ENCODE peak calls at places on chromosomes 4 and X, in six cellular contexts. One of them, this sample, is unnamed.

GRCh38 chr4:60201052-60201673 is 999.0 kb upstream of the ADGRL3 start:
- DNase-seq in upper lobe of left lung: no peak
- DNase-seq in tibial nerve: peak; percentile 31
- DNase-seq in GM23338: peak; percentile 76
- DNase-seq in cardiac muscle cell: peak; percentile 66
- DNase-seq in mesendoderm: peak; percentile 55
- DNase-seq in this sample: peak; percentile 52

GRCh38 chrX:140608111-140608510 is 101.4 kb upstream of the LINC00632 start:
- DNase-seq in upper lobe of left lung: no peak
- DNase-seq in tibial nerve: no peak
- DNase-seq in GM23338: peak; percentile 35
- DNase-seq in cardiac muscle cell: no peak
- DNase-seq in mesendoderm: peak; percentile 16
- DNase-seq in this sample: peak; percentile 53

GRCh38 chrX:114344756-114345155 is 239.1 kb upstream of the HTR2C start:
- DNase-seq in upper lobe of left lung: no peak
- DNase-seq in tibial nerve: no peak
- DNase-seq in GM23338: peak; percentile 68
- DNase-seq in cardiac muscle cell: peak; percentile 60
- DNase-seq in mesendoderm: peak; percentile 65
- DNase-seq in this sample: peak; percentile 98

GRCh38 chr4:105145059-105145912 is 1.4 kb upstream of the TET2 start:
- DNase-seq in upper lobe of left lung: no peak
- DNase-seq in tibial nerve: no peak
- DNase-seq in GM23338: no peak
- DNase-seq in cardiac muscle cell: no peak
- DNase-seq in mesendoderm: peak; percentile 34
- DNase-seq in this sample: no peak

GRCh38 chrX:29890646-29891200 is 324.6 kb upstream of the MAGEB2 start:
- DNase-seq in upper lobe of left lung: no peak
- DNase-seq in tibial nerve: no peak
- DNase-seq in GM23338: no peak
- DNase-seq in cardiac muscle cell: no peak
- DNase-seq in mesendoderm: no peak
- DNase-seq in this sample: no peak

GRCh38 chr4:20368926-20369325 is 117.2 kb downstream of the SLIT2 start:
- DNase-seq in upper lobe of left lung: no peak
- DNase-seq in tibial nerve: no peak
- DNase-seq in GM23338: no peak
- DNase-seq in cardiac muscle cell: peak; percentile 13
- DNase-seq in mesendoderm: no peak
- DNase-seq in this sample: no peak

GRCh38 chrX:99301990-99302389 is 1108.1 kb downstream of the PCDH19 start:
- DNase-seq in upper lobe of left lung: no peak
- DNase-seq in tibial nerve: no peak
- DNase-seq in GM23338: peak; percentile 49
- DNase-seq in cardiac muscle cell: no peak
- DNase-seq in mesendoderm: peak; percentile 40
- DNase-seq in this sample: peak; percentile 43

GRCh38 chrX:2677764-2678163 is 13.3 kb upstream of the CD99 start:
- DNase-seq in upper lobe of left lung: no peak
- DNase-seq in tibial nerve: peak; percentile 45
- DNase-seq in GM23338: no peak
- DNase-seq in cardiac muscle cell: peak; percentile 99
- DNase-seq in mesendoderm: peak; percentile 53
- DNase-seq in this sample: no peak

GRCh38 chr4:39613093-39613656 is 25.5 kb downstream of the SMIM14 start:
- DNase-seq in upper lobe of left lung: no peak
- DNase-seq in tibial nerve: no peak
- DNase-seq in GM23338: no peak
- DNase-seq in cardiac muscle cell: no peak
- DNase-seq in mesendoderm: no peak
- DNase-seq in this sample: no peak

GRCh38 chr4:146132445-146132844 is 43.1 kb upstream of the LSM6 start:
- DNase-seq in upper lobe of left lung: no peak
- DNase-seq in tibial nerve: no peak
- DNase-seq in GM23338: no peak
- DNase-seq in cardiac muscle cell: no peak
- DNase-seq in mesendoderm: no peak
- DNase-seq in this sample: no peak

GRCh38 chr4:8548731-8549351 is 31.4 kb upstream of the GPR78 start:
- DNase-seq in upper lobe of left lung: peak; percentile 52
- DNase-seq in tibial nerve: no peak
- DNase-seq in GM23338: no peak
- DNase-seq in cardiac muscle cell: no peak
- DNase-seq in mesendoderm: no peak
- DNase-seq in this sample: no peak

GRCh38 chr4:8552024-8552423 is 28.2 kb upstream of the GPR78 start:
- DNase-seq in upper lobe of left lung: no peak
- DNase-seq in tibial nerve: no peak
- DNase-seq in GM23338: no peak
- DNase-seq in cardiac muscle cell: no peak
- DNase-seq in mesendoderm: no peak
- DNase-seq in this sample: no peak

GRCh38 chr4:8549352-8549931 is 30.8 kb upstream of the GPR78 start:
- DNase-seq in upper lobe of left lung: peak; percentile 65
- DNase-seq in tibial nerve: no peak
- DNase-seq in GM23338: no peak
- DNase-seq in cardiac muscle cell: no peak
- DNase-seq in mesendoderm: no peak
- DNase-seq in this sample: no peak

GRCh38 chr4:8552581-8553205 is 27.5 kb upstream of the GPR78 start:
- DNase-seq in upper lobe of left lung: peak; percentile 33
- DNase-seq in tibial nerve: no peak
- DNase-seq in GM23338: no peak
- DNase-seq in cardiac muscle cell: no peak
- DNase-seq in mesendoderm: no peak
- DNase-seq in this sample: no peak

GRCh38 chr4:8550691-8551090 is 29.5 kb upstream of the GPR78 start:
- DNase-seq in upper lobe of left lung: peak; percentile 34
- DNase-seq in tibial nerve: no peak
- DNase-seq in GM23338: no peak
- DNase-seq in cardiac muscle cell: no peak
- DNase-seq in mesendoderm: no peak
- DNase-seq in this sample: no peak
- H3K4me1 ChIP-seq in upper lobe of left lung: no peaks in the 10 kb centered on the region
- H3K4me1 ChIP-seq in tibial nerve: no peaks in the 10 kb centered on the region
- H3K4me1 ChIP-seq in GM23338: peaks cover 6% of the 10 kb centered on the region
- H3K4me1 ChIP-seq in cardiac muscle cell: no peaks in the 10 kb centered on the region
- H3K4me1 ChIP-seq in mesendoderm: no peaks in the 10 kb centered on the region
- H3K4me1 ChIP-seq in this sample: no peaks in the 10 kb centered on the region

GRCh38 chr4:41432219-41432618 is 105.7 kb upstream of the LIMCH1 start:
- DNase-seq in upper lobe of left lung: no peak
- DNase-seq in tibial nerve: no peak
- DNase-seq in GM23338: peak; percentile 41
- DNase-seq in cardiac muscle cell: no peak
- DNase-seq in mesendoderm: no peak
- DNase-seq in this sample: no peak
- H3K4me1 ChIP-seq in upper lobe of left lung: peaks cover 41% of the 10 kb centered on the region
- H3K4me1 ChIP-seq in tibial nerve: peaks cover 12% of the 10 kb centered on the region
- H3K4me1 ChIP-seq in GM23338: peaks cover 36% of the 10 kb centered on the region
- H3K4me1 ChIP-seq in cardiac muscle cell: peaks cover 6% of the 10 kb centered on the region
- H3K4me1 ChIP-seq in mesendoderm: peaks cover 7% of the 10 kb centered on the region
- H3K4me1 ChIP-seq in this sample: peaks cover 88% of the 10 kb centered on the region

DNA sequence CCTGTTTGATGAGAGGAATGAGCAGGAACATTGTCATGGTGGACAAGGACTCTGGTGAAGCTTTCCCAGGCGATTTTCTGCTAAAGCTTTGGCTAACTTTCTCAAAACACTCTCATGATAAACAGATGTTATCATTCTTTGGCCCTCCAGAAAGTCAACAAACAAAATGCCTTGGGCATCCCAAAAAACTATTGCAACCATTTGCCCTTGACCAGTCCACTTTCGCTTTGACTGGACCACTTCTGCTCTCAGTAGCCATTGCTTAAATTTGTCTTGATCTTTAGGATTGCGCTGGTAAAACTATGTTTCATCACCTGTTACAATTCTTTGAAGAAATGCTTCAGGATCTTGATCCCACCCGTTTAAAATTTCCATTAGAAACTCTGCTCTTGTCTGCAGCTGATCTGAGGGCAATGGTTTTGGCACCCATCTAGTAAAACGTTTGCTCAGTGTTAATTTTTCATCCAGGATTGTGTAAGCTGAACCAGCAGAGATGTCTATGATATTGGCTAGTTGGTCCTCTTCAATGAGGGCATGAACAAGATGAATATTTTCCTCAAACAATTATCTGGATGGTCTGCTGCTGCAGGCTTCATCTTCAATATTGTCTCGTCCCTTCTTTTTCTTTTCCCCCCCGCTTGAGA is 14.8 kb downstream of the TBC1D1 start:
- DNase-seq in upper lobe of left lung: no peak
- DNase-seq in tibial nerve: no peak
- DNase-seq in GM23338: no peak
- DNase-seq in cardiac muscle cell: no peak
- DNase-seq in mesendoderm: no peak
- DNase-seq in this sample: no peak
- H3K4me1 ChIP-seq in upper lobe of left lung: no peaks in the 10 kb centered on the region
- H3K4me1 ChIP-seq in tibial nerve: no peaks in the 10 kb centered on the region
- H3K4me1 ChIP-seq in GM23338: peaks cover 34% of the 10 kb centered on the region
- H3K4me1 ChIP-seq in cardiac muscle cell: peaks cover 23% of the 10 kb centered on the region
- H3K4me1 ChIP-seq in mesendoderm: no peaks in the 10 kb centered on the region
- H3K4me1 ChIP-seq in this sample: peaks cover 14% of the 10 kb centered on the region

DNA sequence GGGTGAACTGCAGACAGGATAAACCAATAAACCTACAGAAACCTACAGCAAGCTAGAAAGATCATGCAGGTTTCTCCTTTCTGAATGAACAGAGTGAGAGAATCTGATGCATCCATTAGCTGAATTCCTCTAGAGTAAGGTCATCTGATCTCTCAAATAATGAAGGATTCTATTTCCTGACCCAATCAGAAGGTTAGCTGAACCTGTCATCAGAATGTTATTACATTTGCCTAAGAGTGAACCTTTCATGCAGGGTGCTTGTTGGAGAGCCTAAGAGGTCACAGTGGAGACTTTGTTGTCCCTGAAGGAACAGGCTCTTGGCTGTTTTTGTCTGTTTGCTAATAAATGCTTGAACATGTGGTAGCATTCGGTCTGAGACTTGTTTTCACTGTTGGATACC is 24.0 kb downstream of the MEPE start:
- DNase-seq in upper lobe of left lung: no peak
- DNase-seq in tibial nerve: no peak
- DNase-seq in GM23338: peak; percentile 22
- DNase-seq in cardiac muscle cell: no peak
- DNase-seq in mesendoderm: peak; percentile 91
- DNase-seq in this sample: no peak
- H3K4me1 ChIP-seq in upper lobe of left lung: no peaks in the 10 kb centered on the region
- H3K4me1 ChIP-seq in tibial nerve: no peaks in the 10 kb centered on the region
- H3K4me1 ChIP-seq in GM23338: peaks cover 17% of the 10 kb centered on the region
- H3K4me1 ChIP-seq in cardiac muscle cell: no peaks in the 10 kb centered on the region
- H3K4me1 ChIP-seq in mesendoderm: peaks cover 7% of the 10 kb centered on the region
- H3K4me1 ChIP-seq in this sample: peaks cover 2% of the 10 kb centered on the region

GRCh38 chr4:184450045-184450444 is 24.3 kb downstream of the IRF2 start:
- DNase-seq in upper lobe of left lung: no peak
- DNase-seq in tibial nerve: no peak
- DNase-seq in GM23338: no peak
- DNase-seq in cardiac muscle cell: peak; percentile 65
- DNase-seq in mesendoderm: no peak
- DNase-seq in this sample: no peak

GRCh38 chr4:184448828-184449227 is 25.5 kb downstream of the IRF2 start:
- DNase-seq in upper lobe of left lung: no peak
- DNase-seq in tibial nerve: peak; percentile 60
- DNase-seq in GM23338: no peak
- DNase-seq in cardiac muscle cell: peak; percentile 83
- DNase-seq in mesendoderm: no peak
- DNase-seq in this sample: no peak

GRCh38 chr4:184453402-184454160 is 20.8 kb downstream of the IRF2 start:
- DNase-seq in upper lobe of left lung: no peak
- DNase-seq in tibial nerve: peak; percentile 19
- DNase-seq in GM23338: peak; percentile 47
- DNase-seq in cardiac muscle cell: peak; percentile 82
- DNase-seq in mesendoderm: peak; percentile 79
- DNase-seq in this sample: no peak

GRCh38 chr4:184451726-184452125 is 22.6 kb downstream of the IRF2 start:
- DNase-seq in upper lobe of left lung: no peak
- DNase-seq in tibial nerve: no peak
- DNase-seq in GM23338: no peak
- DNase-seq in cardiac muscle cell: no peak
- DNase-seq in mesendoderm: no peak
- DNase-seq in this sample: no peak

DNA sequence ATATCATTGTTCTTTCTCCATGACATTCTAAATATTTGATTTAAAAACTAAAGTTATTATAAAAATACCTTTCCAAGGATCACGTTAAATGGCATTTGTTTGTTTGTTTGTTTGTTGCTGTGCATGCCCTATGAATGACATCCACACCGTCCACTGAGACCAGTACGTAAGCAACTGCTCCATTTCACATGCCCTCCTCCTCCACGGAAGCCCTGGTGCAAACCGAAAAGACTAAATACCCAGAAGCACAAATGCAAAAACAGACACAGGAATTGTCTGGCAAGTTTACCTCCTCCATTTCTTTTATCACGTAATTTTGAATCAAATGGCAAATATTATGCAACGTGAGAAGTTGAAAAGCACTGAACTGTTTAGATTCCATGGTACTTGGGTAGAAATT is 23.6 kb downstream of the IRF2 start:
- DNase-seq in upper lobe of left lung: no peak
- DNase-seq in tibial nerve: no peak
- DNase-seq in GM23338: no peak
- DNase-seq in cardiac muscle cell: no peak
- DNase-seq in mesendoderm: no peak
- DNase-seq in this sample: no peak
- H3K4me1 ChIP-seq in upper lobe of left lung: peaks cover 69% of the 10 kb centered on the region
- H3K4me1 ChIP-seq in tibial nerve: peaks cover 58% of the 10 kb centered on the region
- H3K4me1 ChIP-seq in GM23338: peaks cover 73% of the 10 kb centered on the region
- H3K4me1 ChIP-seq in cardiac muscle cell: peaks cover 7% of the 10 kb centered on the region
- H3K4me1 ChIP-seq in mesendoderm: peaks cover 17% of the 10 kb centered on the region
- H3K4me1 ChIP-seq in this sample: peaks cover 10% of the 10 kb centered on the region

DNA sequence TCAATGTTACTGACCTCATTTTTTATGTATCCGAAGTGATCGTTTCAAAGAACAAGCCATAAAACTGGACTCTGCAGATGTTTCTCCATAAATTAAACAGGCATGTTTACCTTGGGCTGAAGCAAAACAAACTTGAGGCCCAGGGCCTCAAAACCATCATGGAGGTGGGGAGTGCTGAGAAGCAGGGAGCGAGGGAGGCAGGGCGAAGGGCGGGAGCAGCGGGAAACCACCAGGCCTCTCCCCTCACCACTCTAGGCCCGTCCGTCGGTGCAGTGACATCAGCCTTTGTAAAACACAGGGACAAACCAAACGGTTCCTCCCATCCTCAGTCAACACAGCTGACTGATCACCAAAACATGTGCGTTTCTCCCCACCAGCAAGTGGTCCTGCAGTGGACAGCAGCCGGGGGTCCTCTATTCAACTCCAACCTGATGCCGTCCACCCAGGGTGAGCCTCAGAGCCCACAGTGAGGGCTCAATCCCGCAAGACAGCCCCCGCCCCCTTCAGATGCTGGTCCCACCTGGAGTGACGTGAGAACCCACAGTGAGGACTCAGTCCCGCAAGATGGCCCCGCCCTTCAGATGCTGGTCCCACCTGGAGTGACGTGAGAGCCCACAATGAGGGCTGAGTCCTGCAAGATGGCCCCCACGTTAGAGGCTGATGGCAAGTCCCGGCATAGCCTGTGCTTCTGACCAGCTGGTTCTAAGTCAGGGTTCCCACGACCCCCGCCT is 103.0 kb upstream of the LRPAP1 start:
- DNase-seq in upper lobe of left lung: peak; percentile 30
- DNase-seq in tibial nerve: no peak
- DNase-seq in GM23338: no peak
- DNase-seq in cardiac muscle cell: no peak
- DNase-seq in mesendoderm: no peak
- DNase-seq in this sample: no peak
- H3K4me1 ChIP-seq in upper lobe of left lung: no peaks in the 10 kb centered on the region
- H3K4me1 ChIP-seq in tibial nerve: no peaks in the 10 kb centered on the region
- H3K4me1 ChIP-seq in GM23338: no peaks in the 10 kb centered on the region
- H3K4me1 ChIP-seq in cardiac muscle cell: no peaks in the 10 kb centered on the region
- H3K4me1 ChIP-seq in mesendoderm: no peaks in the 10 kb centered on the region
- H3K4me1 ChIP-seq in this sample: no peaks in the 10 kb centered on the region

GRCh38 chr4:7381890-7382633 is 52.7 kb downstream of the PSAPL1 start:
- DNase-seq in upper lobe of left lung: no peak
- DNase-seq in tibial nerve: no peak
- DNase-seq in GM23338: no peak
- DNase-seq in cardiac muscle cell: no peak
- DNase-seq in mesendoderm: no peak
- DNase-seq in this sample: no peak
- H3K4me1 ChIP-seq in upper lobe of left lung: no peaks in the 10 kb centered on the region
- H3K4me1 ChIP-seq in tibial nerve: no peaks in the 10 kb centered on the region
- H3K4me1 ChIP-seq in GM23338: no peaks in the 10 kb centered on the region
- H3K4me1 ChIP-seq in cardiac muscle cell: no peaks in the 10 kb centered on the region
- H3K4me1 ChIP-seq in mesendoderm: no peaks in the 10 kb centered on the region
- H3K4me1 ChIP-seq in this sample: no peaks in the 10 kb centered on the region